ENCODE peak calls at places on chromosomes 11 and 22, in five cellular contexts. G is tibial nerve; D is activated CD8-positive, alpha-beta T cell treated with anti-CD3 and anti-CD28 coated beads, Interleukin-2, amount 10 ng/mL, durations not matched to agents 7 days and 5 days; M is stimulated activated CD4-positive, alpha-beta T cell treated with anti-CD3 and anti-CD28 coated beads, Interleukin-2, amount 100 ng/mL, for 48 hours; B is cardiac fibroblast. Z is an unnamed sample.
A peak's percentile ranks its signal among the peaks of the same experiment; 100 is the strongest.

GRCh38 chr11:1574256-1575242 is 2.5 kb upstream of the DUSP8 start:
- DNase-seq in G (no peak), D (peak; percentile 62), M (peak; percentile 63), B (peak; percentile 33), Z (peak; percentile 88)

GRCh38 chr11:114124601-114125144 is 65.2 kb downstream of the ZBTB16 start:
- DNase-seq in G (no peak), D (no peak), M (no peak), B (no peak), Z (no peak)

GRCh38 chr11:123184531-123184930 is 10.5 kb downstream of the CLMP start:
- DNase-seq in G (no peak), D (no peak), M (no peak), B (no peak), Z (no peak)

GRCh38 chr11:75492181-75492820 is 33.4 kb downstream of the GDPD5 start:
- DNase-seq in G (no peak), D (peak; percentile 72), M (peak; percentile 48), B (peak; percentile 35), Z (no peak)

GRCh38 chr11:120212259-120212888 is 1.5 kb downstream of the OAF start:
- DNase-seq in G (no peak), D (no peak), M (no peak), B (peak; percentile 25), Z (no peak)

GRCh38 chr11:1168256-1168655 is 10.5 kb downstream of the MUC5AC start:
- DNase-seq in G (no peak), D (no peak), M (no peak), B (no peak), Z (no peak)

GRCh38 chr11:550746-551085 is 9.8 kb downstream of the LMNTD2 start:
- DNase-seq in G (no peak), D (no peak), M (no peak), B (no peak), Z (no peak)

GRCh38 chr11:56693428-56693827 is 5.5 kb upstream of the OR9G1 start:
- DNase-seq in G (no peak), D (no peak), M (no peak), B (no peak), Z (no peak)

GRCh38 chr11:75797116-75797515 is 17.9 kb upstream of the UVRAG start:
- DNase-seq in G (no peak), D (no peak), M (no peak), B (no peak), Z (no peak)

GRCh38 chr22:46773074-46773473 is 10.6 kb downstream of the TBC1D22A start:
- DNase-seq in G (no peak), D (no peak), M (no peak), B (no peak), Z (no peak)

GRCh38 chr11:65069217-65069616 is 10.9 kb upstream of the NAALADL1 start:
- DNase-seq in G (no peak), D (no peak), M (no peak), B (peak; percentile 40), Z (no peak)

GRCh38 chr22:22884888-22885840 is 2.5 kb upstream of the IGLL5 start:
- DNase-seq in G (no peak), D (peak; percentile 69), M (no peak), B (no peak), Z (peak; percentile 80)

GRCh38 chr22:38863531-38864131 is 8.4 kb downstream of the CBX6 start:
- DNase-seq in G (no peak), D (no peak), M (no peak), B (no peak), Z (no peak)

GRCh38 chr11:36736103-36736502 is 138.1 kb upstream of the RAG2 start:
- DNase-seq in G (no peak), D (no peak), M (no peak), B (no peak), Z (no peak)

GRCh38 chr11:110112457-110112856 is 19.3 kb downstream of the ZC3H12C start:
- DNase-seq in G (no peak), D (no peak), M (no peak), B (no peak), Z (no peak)

GRCh38 chr11:133157180-133157579 is 375.1 kb downstream of the OPCML start:
- DNase-seq in G (no peak), D (no peak), M (no peak), B (no peak), Z (no peak)

GRCh38 chr11:44464741-44465140 is 100.7 kb upstream of the CD82 start:
- DNase-seq in G (no peak), D (no peak), M (no peak), B (peak; percentile 6), Z (no peak)

GRCh38 chr11:93935826-93936225 is 85.3 kb upstream of the HEPHL1 start:
- DNase-seq in G (no peak), D (no peak), M (no peak), B (no peak), Z (no peak)

GRCh38 chr11:77410076-77410827 is 63.6 kb downstream of the PAK1 start:
- DNase-seq in G (no peak), D (no peak), M (no peak), B (no peak), Z (no peak)

GRCh38 chr11:46514370-46514769 is 79.5 kb downstream of the AMBRA1 start:
- DNase-seq in G (no peak), D (no peak), M (no peak), B (no peak), Z (no peak)

GRCh38 chr11:19953342-19953741 is 206.9 kb downstream of the DBX1 start:
- DNase-seq in G (no peak), D (no peak), M (no peak), B (peak; percentile 85), Z (no peak)

GRCh38 chr22:38313384-38313955 is 3.8 kb downstream of the CSNK1E start:
- DNase-seq in G (no peak), D (peak; percentile 46), M (no peak), B (peak; percentile 96), Z (no peak)

GRCh38 chr11:126061707-126062678 is 673 bp downstream of the CDON start:
- DNase-seq in G (no peak), D (peak; percentile 33), M (peak; percentile 12), B (peak; percentile 24), Z (no peak)

GRCh38 chr22:44583854-44584253 is 85.8 kb upstream of the RTL6 start:
- DNase-seq in G (no peak), D (no peak), M (no peak), B (no peak), Z (no peak)

GRCh38 chr22:50260801-50261614 is 475 bp downstream of the MAPK12 start:
- DNase-seq in G (no peak), D (peak; percentile 49), M (peak; percentile 48), B (peak; percentile 71), Z (no peak)

GRCh38 chr11:6695377-6695776 is 12.2 kb upstream of the MRPL17 start:
- DNase-seq in G (no peak), D (no peak), M (no peak), B (peak; percentile 91), Z (no peak)

GRCh38 chr11:69083531-69084247 is 35.0 kb downstream of the TPCN2 start:
- DNase-seq in G (no peak), D (no peak), M (no peak), B (no peak), Z (no peak)

GRCh38 chr11:111205622-111206385 is 39.7 kb upstream of the POU2AF2 start:
- DNase-seq in G (no peak), D (no peak), M (no peak), B (peak; percentile 50), Z (no peak)

Z was measured in osteocyte.